ENCODE peak calls at places on chromosome 7, in ten cellular contexts. T is stimulated activated CD4-positive, alpha-beta T cell treated with anti-CD3 and anti-CD28 coated beads, Interleukin-1b, Interleukin-23, amount 100 ng/mL, for 48 hours; M is HuH-7.5; Q is DMS153; S is naive thymus-derived CD8-positive, alpha-beta T cell; Y is NCI-H460; J is activated CD4-positive, alpha-beta T cell treated with anti-CD3 and anti-CD28 coated beads, Interleukin-2, amount 50 U/mL, for 24 hours; I is activated T-helper 1 cell treated with anti-CD3 and anti-CD28 coated beads, Interleukin-2, amount 50 U/mL, for 16 hours; E is fibroblast of the aortic adventitia; K is NCI-H187 treated with DMSO at 0.1 percent for 48 hours. X is an unnamed sample.

GRCh38 chr7:106768324-106768751 is 96.7 kb upstream of the PIK3CG start:
- DNase-seq in M (no peak), J (no peak), Y (no peak), Q (no peak), T (no peak), E (no peak), S (no peak), I (no peak), K (no peak), X (no peak)

GRCh38 chr7:100210803-100211202 is 8.9 kb upstream of the PVRIG start:
- DNase-seq in K (no peak), M (no peak), S (no peak), I (no peak), E (no peak), Y (no peak), T (no peak), Q (no peak), J (no peak), X (no peak)

GRCh38 chr7:86972072-86972471 is 87.4 kb downstream of the ELAPOR2 start:
- DNase-seq in Y (no peak), M (no peak), J (no peak), S (no peak), Q (no peak), I (no peak), E (no peak), T (no peak), K (no peak), X (no peak)

GRCh38 chr7:5441840-5442513 is 18.3 kb upstream of the TNRC18 start:
- DNase-seq in M (no peak), Q (no peak), Y (no peak), T (no peak), J (no peak), E (no peak), S (no peak), K (no peak), I (no peak), X (no peak)

GRCh38 chr7:4158826-4159225 is 523.3 kb upstream of the FOXK1 start:
- DNase-seq in I (no peak), S (no peak), Y (no peak), Q (no peak), J (no peak), M (no peak), K (no peak), E (no peak), T (no peak), X (no peak)

GRCh38 chr7:132321387-132321786 is 254.9 kb downstream of the PLXNA4 start:
- DNase-seq in I (no peak), K (no peak), S (no peak), Y (no peak), J (no peak), M (peak), Q (no peak), E (no peak), T (no peak), X (no peak)

GRCh38 chr7:84328571-84328970 is 134.0 kb upstream of the SEMA3A start:
- DNase-seq in T (no peak), E (peak), Y (no peak), K (no peak), Q (no peak), M (no peak), J (no peak), S (no peak), I (no peak), X (no peak)

GRCh38 chr7:71683382-71683781 is 551.4 kb downstream of the GALNT17 start:
- DNase-seq in K (no peak), J (no peak), Q (no peak), Y (no peak), E (no peak), M (no peak), S (no peak), I (no peak), T (no peak), X (no peak)

GRCh38 chr7:2452074-2452507 is 24.1 kb downstream of the GRIFIN start:
- DNase-seq in Q (no peak), K (no peak), E (no peak), Y (no peak), T (no peak), S (no peak), I (no peak), M (no peak), J (no peak), X (no peak)

GRCh38 chr7:151859111-151859947 is 17.6 kb downstream of the PRKAG2 start:
- DNase-seq in J (no peak), M (no peak), K (no peak), E (no peak), Q (no peak), I (no peak), T (no peak), Y (no peak), S (no peak), X (no peak)

GRCh38 chr7:69358163-69358821 is 240.0 kb upstream of the AUTS2 start:
- DNase-seq in M (no peak), K (no peak), T (no peak), I (no peak), Q (no peak), J (no peak), E (peak), Y (no peak), S (no peak), X (no peak)

GRCh38 chr7:46558482-46559193 is 637.6 kb upstream of the IGFBP3 start:
- DNase-seq in T (no peak), S (no peak), M (no peak), E (peak), I (no peak), K (no peak), Y (peak), Q (no peak), J (no peak), X (no peak)

GRCh38 chr7:99969298-99969697 is 6.5 kb downstream of the AZGP1 start:
- DNase-seq in I (no peak), Q (no peak), S (no peak), E (no peak), Y (no peak), J (no peak), T (no peak), M (no peak), K (no peak), X (no peak)

GRCh38 chr7:134547738-134548054 is 1.2 kb upstream of the AKR1B15 start:
- DNase-seq in E (peak), I (no peak), T (no peak), S (no peak), M (peak), K (no peak), Y (peak), J (no peak), Q (no peak), X (no peak)

GRCh38 chr7:20385121-20385520 is 54.4 kb downstream of the ITGB8 start:
- DNase-seq in K (no peak), I (no peak), Y (no peak), Q (no peak), J (no peak), S (no peak), T (no peak), E (peak), M (no peak), X (peak)

GRCh38 chr7:5629941-5630340 is 151.5 kb downstream of the RNF216 start:
- DNase-seq in I (no peak), Q (no peak), J (peak), Y (no peak), M (no peak), K (no peak), E (peak), S (no peak), T (peak), X (no peak)

GRCh38 chr7:72444023-72444776 is 32.1 kb upstream of the CALN1 start:
- DNase-seq in Q (peak), T (no peak), J (no peak), M (no peak), E (no peak), Y (no peak), I (no peak), K (peak), S (no peak), X (no peak)

GRCh38 chr7:45684910-45685618 is 110.9 kb downstream of the ADCY1 start:
- DNase-seq in J (no peak), Y (no peak), Q (no peak), S (peak), K (no peak), T (no peak), I (no peak), M (no peak), E (no peak), X (no peak)

GRCh38 chr7:55174856-55175255 is 156.0 kb downstream of the EGFR start:
- DNase-seq in I (no peak), Y (no peak), S (no peak), E (peak), J (no peak), K (no peak), M (no peak), T (no peak), Q (no peak), X (no peak)

GRCh38 chr7:154530136-154530535 is 472.8 kb downstream of the PAXIP1 start:
- DNase-seq in Y (no peak), E (no peak), Q (no peak), M (no peak), I (no peak), J (no peak), S (no peak), K (no peak), T (no peak), X (no peak)

GRCh38 chr7:5827755-5828154 is 46.3 kb upstream of the RNF216 start:
- DNase-seq in T (peak), S (peak), M (peak), K (no peak), Y (no peak), J (no peak), Q (no peak), I (peak), E (peak), X (no peak)

GRCh38 chr7:99677646-99678045 is 2.1 kb downstream of the CYP3A5 start:
- DNase-seq in T (no peak), I (no peak), Y (no peak), Q (no peak), S (no peak), K (no peak), M (peak), E (no peak), J (no peak), X (no peak)

GRCh38 chr7:36422072-36422471 is 32.4 kb downstream of the ANLN start:
- DNase-seq in S (no peak), J (no peak), K (no peak), I (no peak), Y (no peak), T (no peak), E (no peak), Q (no peak), M (no peak), X (no peak)

GRCh38 chr7:105636982-105637381 is 55.7 kb upstream of the EFCAB10 start:
- DNase-seq in I (no peak), J (no peak), E (no peak), Q (no peak), K (no peak), M (no peak), Y (no peak), S (no peak), T (no peak), X (no peak)

GRCh38 chr7:27462575-27463270 is 200.0 kb downstream of the HIBADH start:
- DNase-seq in K (no peak), Q (no peak), S (no peak), M (no peak), Y (no peak), T (no peak), J (no peak), E (no peak), I (no peak), X (no peak)